ENCODE peak calls at places on chromosomes 5 and 9, in seven cellular contexts. U is testis; N is CD4-positive, alpha-beta T cell; H is HCT116; Q is uterus; Y is heart right ventricle; C is mammary epithelial cell. E is an unnamed sample.
A peak's percentile ranks its signal among the peaks of the same experiment; 100 is the strongest.

GRCh38 chr5:168992687-168993086 is 308.3 kb downstream of the SLIT3 start:
- DNase-seq in N (no peak), C (peak; percentile 52), U (no peak), Y (no peak), Q (no peak), H (peak; percentile 22), E (no peak)

GRCh38 chr9:38074441-38074943 is 5.5 kb upstream of the SHB start:
- DNase-seq in C (no peak), Q (no peak), N (no peak), H (no peak), Y (no peak), U (no peak), E (no peak)

GRCh38 chr5:81194633-81195333 is 38.3 kb upstream of the CKMT2 start:
- DNase-seq in N (peak; percentile 66), C (peak; percentile 56), H (peak; percentile 68), U (peak; percentile 90), Q (peak; percentile 72), Y (peak; percentile 75), E (peak; percentile 82)

GRCh38 chr5:156684216-156684615 is 165.9 kb upstream of the PPP1R2B start:
- DNase-seq in Y (no peak), C (no peak), U (no peak), N (no peak), Q (no peak), H (no peak), E (no peak)

GRCh38 chr5:143262393-143263174 is 140.9 kb downstream of the NR3C1 start:
- DNase-seq in C (peak; percentile 91), H (peak; percentile 44), U (no peak), Q (no peak), Y (no peak), N (no peak), E (peak; percentile 92)

GRCh38 chr5:64637144-64637543 is 53.2 kb upstream of the SHISAL2B start:
- DNase-seq in U (no peak), H (no peak), Y (no peak), C (peak; percentile 11), Q (no peak), N (no peak), E (no peak)

GRCh38 chr9:85258823-85259370 is 482.9 kb downstream of the AGTPBP1 start:
- DNase-seq in C (peak; percentile 69), U (peak; percentile 81), H (peak; percentile 63), Y (peak; percentile 50), Q (no peak), N (no peak), E (peak; percentile 88)

GRCh38 chr9:111298831-111299603 is 31.0 kb downstream of the OR2K2 start:
- DNase-seq in N (no peak), U (peak; percentile 69), Q (no peak), H (peak; percentile 46), Y (peak; percentile 31), C (peak; percentile 39), E (peak; percentile 78)

GRCh38 chr5:73981696-73982095 is 355.7 kb downstream of the ARHGEF28 start:
- DNase-seq in Q (no peak), Y (no peak), U (no peak), C (no peak), H (no peak), N (no peak), E (no peak)

GRCh38 chr5:137752873-137753226 is 1.3 kb downstream of the HNRNPA0 start:
- DNase-seq in N (peak; percentile 13), Y (no peak), C (peak; percentile 11), Q (peak; percentile 24), H (no peak), U (peak; percentile 37), E (peak; percentile 53)

GRCh38 chr9:68538200-68538599 is 2.5 kb downstream of the TMEM252 start:
- DNase-seq in Y (peak; percentile 72), N (no peak), U (no peak), H (no peak), Q (peak; percentile 75), C (no peak), E (peak; percentile 64)

GRCh38 chr9:112332977-112333638 is at the start of gene PTBP3:
- DNase-seq in Q (peak; percentile 69), U (peak; percentile 82), C (peak; percentile 84), N (peak; percentile 57), Y (peak; percentile 77), H (no peak), E (peak; percentile 80)

GRCh38 chr5:137156175-137156574 is 343.0 kb downstream of the SPOCK1 start:
- DNase-seq in U (peak; percentile 32), Y (no peak), H (no peak), Q (no peak), C (no peak), N (no peak), E (no peak)

GRCh38 chr9:87556039-87556438 is 58.4 kb downstream of the DAPK1 start:
- DNase-seq in U (no peak), Y (no peak), H (no peak), N (no peak), C (no peak), Q (no peak), E (no peak)

GRCh38 chr5:78896128-78896527 is 89.0 kb downstream of the ARSB start:
- DNase-seq in U (no peak), H (no peak), N (no peak), Q (no peak), Y (no peak), C (peak; percentile 28), E (peak; percentile 43)

GRCh38 chr5:14011089-14012004 is 66.9 kb upstream of the DNAH5 start:
- DNase-seq in N (no peak), C (peak; percentile 90), H (peak; percentile 52), U (peak; percentile 92), Y (peak; percentile 82), Q (peak; percentile 71), E (peak; percentile 93)

GRCh38 chr5:79932510-79933504 is 58.3 kb downstream of the MTX3 start:
- DNase-seq in U (no peak), C (peak; percentile 17), Y (peak; percentile 41), H (no peak), Q (no peak), N (no peak), E (no peak)

GRCh38 chr5:164722702-164723101 is 1217.3 kb downstream of the MAT2B start:
- DNase-seq in U (no peak), N (no peak), Y (no peak), H (no peak), Q (no peak), C (no peak), E (no peak)

GRCh38 chr5:107558951-107559350 is 111.8 kb downstream of the EFNA5 start:
- DNase-seq in C (no peak), Y (no peak), H (no peak), Q (no peak), U (no peak), N (no peak), E (no peak)

GRCh38 chr9:113475992-113476391 is 12.5 kb downstream of the RGS3 start:
- DNase-seq in N (no peak), C (no peak), Y (no peak), U (peak; percentile 4), H (no peak), Q (no peak), E (no peak)

GRCh38 chr5:130000460-130000859 is 96.2 kb downstream of the CHSY3 start:
- DNase-seq in Y (no peak), H (no peak), U (no peak), C (no peak), N (no peak), Q (no peak), E (no peak)

GRCh38 chr5:176573564-176574296 is 24.6 kb downstream of the CDHR2 start:
- DNase-seq in Y (peak; percentile 62), H (peak; percentile 32), U (peak; percentile 74), C (peak; percentile 20), N (peak; percentile 60), Q (peak; percentile 40), E (peak; percentile 60)

GRCh38 chr5:159555084-159555483 is 224.8 kb upstream of the IL12B start:
- DNase-seq in C (no peak), Y (no peak), U (no peak), N (no peak), Q (no peak), H (no peak), E (no peak)

GRCh38 chr9:104682642-104683041 is 11.7 kb upstream of the OR13D1 start:
- DNase-seq in U (no peak), Y (no peak), N (no peak), H (peak; percentile 53), Q (no peak), C (peak; percentile 41), E (peak; percentile 51)

GRCh38 chr5:126031989-126032716 is 391.1 kb upstream of the GRAMD2B start:
- DNase-seq in N (no peak), C (peak; percentile 46), H (no peak), U (peak; percentile 29), Y (peak; percentile 81), Q (no peak), E (no peak)

DNA sequence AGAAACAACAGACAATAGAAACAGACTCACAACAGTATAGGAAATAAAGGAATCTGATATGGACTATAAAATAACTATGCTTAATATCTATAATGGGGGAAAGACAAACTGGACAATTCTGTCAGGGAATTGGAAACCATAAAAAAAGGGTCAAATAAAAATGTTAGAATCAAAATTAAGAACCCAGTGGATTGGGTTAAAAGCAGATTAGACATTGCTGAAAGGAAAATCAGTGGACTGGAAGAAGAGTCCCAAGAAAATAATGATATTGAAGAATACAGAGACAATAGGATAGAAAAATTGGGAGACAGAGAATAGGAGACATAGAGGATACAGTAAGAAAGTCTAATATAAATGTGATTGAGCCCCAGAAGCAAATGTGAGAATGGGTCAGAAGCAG is 199.2 kb downstream of the PBX3 start:
- DNase-seq in U (no peak), Y (no peak), C (no peak), N (no peak), H (no peak), Q (no peak), E (no peak)
- H3K27ac ChIP-seq in U (no peak overlapping the region), Y (no peak overlapping the region), C (no peak overlapping the region), N (no peak overlapping the region), H (no peak overlapping the region), Q (no peak overlapping the region), E (no peak overlapping the region)

GRCh38 chr9:108650826-108651225 is 205.0 kb downstream of the ACTL7B start:
- DNase-seq in Y (no peak), C (peak; percentile 84), Q (no peak), N (no peak), U (no peak), H (no peak), E (no peak)
- H3K27ac ChIP-seq in Y (no peak overlapping the region), C (no peak overlapping the region), Q (no peak overlapping the region), N (no peak overlapping the region), U (no peak overlapping the region), H (no peak overlapping the region), E (no peak overlapping the region)

GRCh38 chr9:91818647-91819403 is 131.2 kb downstream of the ROR2 start:
- DNase-seq in Q (no peak), C (no peak), N (no peak), U (no peak), Y (no peak), H (no peak), E (no peak)
- H3K27ac ChIP-seq in Q (peak overlapping the region; percentile 82), C (no peak overlapping the region), N (no peak overlapping the region), U (peak overlapping the region; percentile 75), Y (no peak overlapping the region), H (no peak overlapping the region), E (no peak overlapping the region)

GRCh38 chr9:78316151-78316892 is 19.4 kb downstream of the PSAT1 start:
- DNase-seq in Q (no peak), U (no peak), N (no peak), C (no peak), Y (no peak), H (no peak), E (no peak)

GRCh38 chr9:78312125-78312524 is 15.2 kb downstream of the PSAT1 start:
- DNase-seq in C (no peak), N (no peak), Q (no peak), H (no peak), Y (no peak), U (no peak), E (no peak)

GRCh38 chr9:78314550-78314949 is 17.6 kb downstream of the PSAT1 start:
- DNase-seq in N (no peak), Y (no peak), C (no peak), H (no peak), Q (no peak), U (no peak), E (no peak)

GRCh38 chr9:78311075-78311474 is 14.2 kb downstream of the PSAT1 start:
- DNase-seq in Q (no peak), U (no peak), C (no peak), N (no peak), Y (no peak), H (no peak), E (no peak)

GRCh38 chr9:78314953-78315870 is 18.3 kb downstream of the PSAT1 start:
- DNase-seq in H (no peak), N (no peak), U (no peak), C (no peak), Y (no peak), Q (no peak), E (no peak)
- H3K27ac ChIP-seq in H (no peak overlapping the region), N (no peak overlapping the region), U (no peak overlapping the region), C (no peak overlapping the region), Y (no peak overlapping the region), Q (no peak overlapping the region), E (peak overlapping the region; percentile 15)

E was measured in mesenchymal stem cell.